ENCODE peak calls at places on chromosomes 6 and 20, in nine cellular contexts. P is occipital lobe; N is naive B cell; A is head of caudate nucleus; Y is NCI-H748 treated with DMSO at 0.1 percent for 48 hours; X is CD4-positive, alpha-beta T cell; C is H1; H is RWPE2; F is activated CD4-positive, alpha-beta T cell treated with anti-CD3 and anti-CD28 coated beads for 48 hours. G is an unnamed sample.

GRCh38 chr6:44086931-44087574 is 40.2 kb downstream of the MRPL14 start:
- DNase-seq in P (no peak), N (no peak), A (no peak), Y (no peak), X (no peak), C (no peak), H (no peak), F (no peak), G (no peak)

GRCh38 chr6:90468859-90469258 is 118.0 kb downstream of the MAP3K7 start:
- DNase-seq in P (no peak), N (no peak), A (no peak), Y (no peak), X (no peak), C (no peak), H (no peak), F (no peak), G (no peak)

GRCh38 chr20:20699144-20699543 is 13.3 kb downstream of the RALGAPA2 start:
- DNase-seq in P (no peak), N (no peak), A (no peak), Y (peak), X (no peak), C (no peak), H (no peak), F (no peak), G (no peak)

GRCh38 chr20:61817061-61817460 is 248.6 kb downstream of the TAF4 start:
- DNase-seq in P (no peak), N (no peak), A (no peak), Y (no peak), X (no peak), C (no peak), H (no peak), F (no peak), G (no peak)

GRCh38 chr6:18110160-18110559 is 12.3 kb downstream of the NHLRC1 start:
- DNase-seq in P (no peak), N (no peak), A (no peak), Y (no peak), X (no peak), C (no peak), H (no peak), F (no peak), G (no peak)

GRCh38 chr6:106082735-106083398 is 3.3 kb upstream of the PRDM1 start:
- DNase-seq in P (no peak), N (no peak), A (no peak), Y (no peak), X (no peak), C (no peak), H (no peak), F (no peak), G (peak)

GRCh38 chr6:33199687-33200233 is 705 bp downstream of the RXRB start:
- DNase-seq in P (no peak), N (no peak), A (no peak), Y (no peak), X (no peak), C (no peak), H (no peak), F (peak), G (peak)

GRCh38 chr20:44643596-44644383 is 7.7 kb downstream of the ADA start:
- DNase-seq in P (no peak), N (no peak), A (no peak), Y (no peak), X (peak), C (peak), H (peak), F (peak), G (peak)

GRCh38 chr6:156991971-156992370 is 214.8 kb downstream of the ARID1B start:
- DNase-seq in P (no peak), N (no peak), A (no peak), Y (no peak), X (no peak), C (no peak), H (no peak), F (no peak), G (peak)

GRCh38 chr20:59827138-59828056 is 106.0 kb downstream of the SYCP2 start:
- DNase-seq in P (no peak), N (no peak), A (no peak), Y (no peak), X (no peak), C (peak), H (peak), F (no peak), G (no peak)

GRCh38 chr20:60215786-60216730 is 257.8 kb downstream of the CDH26 start:
- DNase-seq in P (no peak), N (no peak), A (peak), Y (no peak), X (no peak), C (no peak), H (peak), F (no peak), G (no peak)

GRCh38 chr6:1894954-1895353 is 285.2 kb downstream of the FOXC1 start:
- DNase-seq in P (no peak), N (no peak), A (no peak), Y (no peak), X (no peak), C (no peak), H (no peak), F (no peak), G (no peak)

GRCh38 chr20:49976542-49976941 is 6.2 kb upstream of the SNAI1 start:
- DNase-seq in P (no peak), N (no peak), A (no peak), Y (no peak), X (no peak), C (no peak), H (no peak), F (no peak), G (peak)

GRCh38 chr20:44468044-44468782 is 7.5 kb upstream of the TTPAL start:
- DNase-seq in P (no peak), N (no peak), A (no peak), Y (no peak), X (no peak), C (no peak), H (no peak), F (no peak), G (no peak)

GRCh38 chr6:43951063-43951755 is 176.0 kb downstream of the MRPL14 start:
- DNase-seq in P (no peak), N (no peak), A (no peak), Y (no peak), X (no peak), C (peak), H (no peak), F (peak), G (peak)

GRCh38 chr20:62873280-62873679 is 11.7 kb upstream of the TCFL5 start:
- DNase-seq in P (no peak), N (no peak), A (no peak), Y (no peak), X (no peak), C (no peak), H (no peak), F (no peak), G (no peak)

G was measured in iris pigment epithelial cell.